ENCODE peak calls at places on chromosome 17, in six cellular contexts. L is OCI-LY7, V is cardiac muscle cell, D is spleen, A is HCT116, J is heart right ventricle. Y is an unnamed sample.
A peak's percentile ranks its signal among the peaks of the same experiment; 100 is the strongest.

GRCh38 chr17:49360796-49361128 is 1.3 kb downstream of the ZNF652 start:
- DNase-seq in L (no peak), V (no peak), D (peak; percentile 79), A (no peak), J (no peak), Y (no peak)

GRCh38 chr17:77474292-77474988 is 333.7 kb downstream of the SEC14L1 start:
- DNase-seq in L (no peak), V (no peak), D (no peak), A (no peak), J (peak; percentile 32), Y (no peak)

GRCh38 chr17:15009087-15009486 is 256.0 kb downstream of the PMP22 start:
- DNase-seq in L (no peak), V (no peak), D (no peak), A (no peak), J (no peak), Y (no peak)

GRCh38 chr17:27072885-27073284 is 221.0 kb upstream of the WSB1 start:
- DNase-seq in L (no peak), V (no peak), D (no peak), A (no peak), J (no peak), Y (no peak)

GRCh38 chr17:1471490-1471889 is 15.5 kb upstream of the CRK start:
- DNase-seq in L (no peak), V (no peak), D (no peak), A (no peak), J (no peak), Y (no peak)

GRCh38 chr17:53924530-53925455 is 102.1 kb downstream of the KIF2B start:
- DNase-seq in L (no peak), V (no peak), D (no peak), A (no peak), J (no peak), Y (no peak)

GRCh38 chr17:29870836-29871430 is 59.1 kb downstream of the SSH2 start:
- DNase-seq in L (no peak), V (no peak), D (no peak), A (no peak), J (no peak), Y (no peak)

GRCh38 chr17:65121916-65122821 is 15.0 kb upstream of the RGS9 start:
- DNase-seq in L (peak; percentile 75), V (no peak), D (no peak), A (no peak), J (no peak), Y (no peak)

GRCh38 chr17:54117452-54117851 is 294.7 kb downstream of the KIF2B start:
- DNase-seq in L (no peak), V (no peak), D (no peak), A (no peak), J (no peak), Y (no peak)

GRCh38 chr17:50088952-50089825 is 6.0 kb upstream of the PDK2 start:
- DNase-seq in L (no peak), V (no peak), D (peak; percentile 64), A (no peak), J (no peak), Y (no peak)

DNA sequence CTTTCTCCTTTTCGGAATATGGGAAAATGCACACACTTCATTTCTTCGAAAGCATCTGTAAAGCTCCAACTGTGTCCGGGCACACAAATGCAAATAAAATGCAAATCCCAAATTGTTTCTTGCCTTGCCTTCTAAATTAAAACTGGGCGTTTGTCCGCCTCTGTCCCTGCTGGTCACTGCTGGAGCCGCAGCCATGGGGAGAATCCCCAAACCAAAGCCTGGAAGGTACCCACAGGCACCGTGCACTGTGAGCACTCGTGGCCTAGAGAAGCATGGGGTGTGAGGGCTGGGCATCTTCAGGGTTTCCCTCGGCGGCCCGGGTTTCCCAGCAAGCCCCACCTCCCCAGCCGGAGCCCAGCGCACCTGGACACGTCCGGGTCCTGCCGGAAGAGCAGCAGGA is 2.9 kb downstream of the SLC47A2 start:
- DNase-seq in L (no peak), V (no peak), D (no peak), A (no peak), J (no peak), Y (no peak)
- TF ChIP-seq CTCF in L (no peak), V (no peak), D (no peak), A (peak; percentile 40), J (no peak), Y (no peak)

GRCh38 chr17:21030375-21030774 is 12.4 kb downstream of the USP22 start:
- DNase-seq in L (no peak), V (no peak), D (no peak), A (no peak), J (no peak), Y (no peak)
- H3K4me1 ChIP-seq in L (peaks cover 39% of the 10 kb centered on the region), V (peaks cover 44% of the 10 kb centered on the region), D (peaks cover 62% of the 10 kb centered on the region), A (no peaks in the 10 kb centered on the region), J (peaks cover 76% of the 10 kb centered on the region), Y (peaks cover 11% of the 10 kb centered on the region)

GRCh38 chr17:21378553-21378952 is 2.4 kb downstream of the KCNJ12 start:
- DNase-seq in L (no peak), V (no peak), D (no peak), A (no peak), J (no peak), Y (no peak)

GRCh38 chr17:21377821-21378396 is 1.8 kb downstream of the KCNJ12 start:
- DNase-seq in L (no peak), V (peak; percentile 63), D (no peak), A (no peak), J (no peak), Y (no peak)

GRCh38 chr17:21375757-21376584 is at the start of gene KCNJ12:
- DNase-seq in L (no peak), V (peak; percentile 76), D (no peak), A (no peak), J (peak; percentile 58), Y (no peak)

GRCh38 chr17:21376585-21376834 is 353 bp downstream of the KCNJ12 start:
- DNase-seq in L (no peak), V (no peak), D (no peak), A (no peak), J (peak; percentile 29), Y (no peak)

DNA sequence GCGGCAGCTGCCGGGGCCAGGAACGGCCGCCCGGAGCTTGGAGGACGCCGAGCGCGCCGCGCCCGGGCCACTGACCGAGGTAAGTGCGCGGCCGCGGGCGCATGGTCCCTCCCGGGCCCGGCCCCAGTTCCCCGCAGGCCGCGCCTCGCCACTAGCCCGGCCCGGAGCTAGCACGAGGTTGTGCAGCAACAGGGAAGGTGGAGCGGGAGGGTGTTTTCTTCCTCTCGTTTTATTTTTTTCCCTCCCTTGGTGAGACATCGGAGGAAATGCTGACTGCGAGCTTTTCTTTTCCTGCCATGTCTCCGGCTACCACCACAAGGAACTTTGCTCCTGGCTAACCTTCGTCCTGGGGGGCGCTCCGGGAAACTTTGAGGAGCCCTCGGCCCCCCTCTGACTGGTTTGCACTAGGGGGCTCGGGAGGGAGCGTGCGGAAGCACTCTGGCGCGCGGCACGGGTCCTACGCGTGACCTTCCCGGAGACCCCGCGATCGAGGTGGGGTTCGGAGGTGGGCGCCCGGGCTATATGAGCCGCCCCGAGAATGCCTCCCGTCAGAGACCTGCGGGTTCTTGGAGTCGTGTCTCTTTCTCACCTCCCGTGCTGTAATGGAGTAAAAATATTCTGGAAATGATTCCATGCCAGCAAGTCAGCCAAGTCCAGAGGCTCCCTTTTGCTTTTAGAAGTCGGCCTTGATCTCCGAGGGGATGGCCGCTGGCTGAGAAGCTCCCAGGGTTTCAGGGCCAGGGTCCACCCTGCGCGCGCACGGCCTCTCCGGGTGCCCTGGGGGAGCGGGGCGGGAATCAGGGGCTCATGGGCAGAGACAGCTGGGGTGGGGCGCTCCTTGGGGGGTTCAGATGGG is 906 bp downstream of the KCNJ12 start:
- DNase-seq in L (no peak), V (peak; percentile 71), D (no peak), A (no peak), J (peak; percentile 36), Y (no peak)
- H3K4me3 ChIP-seq in L (peak overlapping the region; percentile 48), V (peak overlapping the region; percentile 69), D (peak overlapping the region; percentile 36), A (peak overlapping the region; percentile 67), J (peak overlapping the region; percentile 60), Y (no peak overlapping the region)

DNA sequence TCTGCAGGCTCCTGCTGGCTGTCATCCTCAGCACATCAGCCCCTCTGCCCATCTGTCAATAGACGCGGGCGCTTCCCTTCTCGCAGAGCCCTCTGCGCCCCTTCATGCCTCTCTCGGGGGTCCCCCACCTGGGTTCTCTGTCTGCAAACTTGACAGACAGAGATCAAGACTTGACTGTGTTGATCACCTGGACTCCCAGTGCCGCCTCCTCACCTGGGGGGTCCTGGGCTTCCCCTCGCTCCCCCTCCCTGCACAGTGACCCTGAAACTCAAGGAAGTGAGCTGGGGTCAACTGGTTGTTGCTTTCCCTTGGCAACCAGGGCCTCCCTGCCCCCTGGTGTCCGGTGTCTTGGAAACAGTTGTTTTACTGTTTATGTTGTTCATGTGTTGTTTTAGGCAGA is 31.9 kb downstream of the RNF213 start:
- DNase-seq in L (no peak), V (no peak), D (peak; percentile 44), A (no peak), J (no peak), Y (peak; percentile 72)
- TF ChIP-seq CTCF in L (no peak), V (no peak), D (no peak), A (no peak), J (no peak), Y (no peak)

GRCh38 chr17:80908206-80908605 is 83.4 kb upstream of the CHMP6 start:
- DNase-seq in L (no peak), V (no peak), D (peak; percentile 6), A (no peak), J (no peak), Y (peak; percentile 43)

GRCh38 chr17:80905586-80906230 is 85.9 kb upstream of the CHMP6 start:
- DNase-seq in L (no peak), V (no peak), D (no peak), A (no peak), J (no peak), Y (peak; percentile 69)

GRCh38 chr17:80908776-80909175 is 82.9 kb upstream of the CHMP6 start:
- DNase-seq in L (no peak), V (no peak), D (peak; percentile 59), A (no peak), J (no peak), Y (peak; percentile 36)

GRCh38 chr17:80907281-80907680 is 84.4 kb upstream of the CHMP6 start:
- DNase-seq in L (no peak), V (no peak), D (no peak), A (no peak), J (no peak), Y (peak; percentile 51)

DNA sequence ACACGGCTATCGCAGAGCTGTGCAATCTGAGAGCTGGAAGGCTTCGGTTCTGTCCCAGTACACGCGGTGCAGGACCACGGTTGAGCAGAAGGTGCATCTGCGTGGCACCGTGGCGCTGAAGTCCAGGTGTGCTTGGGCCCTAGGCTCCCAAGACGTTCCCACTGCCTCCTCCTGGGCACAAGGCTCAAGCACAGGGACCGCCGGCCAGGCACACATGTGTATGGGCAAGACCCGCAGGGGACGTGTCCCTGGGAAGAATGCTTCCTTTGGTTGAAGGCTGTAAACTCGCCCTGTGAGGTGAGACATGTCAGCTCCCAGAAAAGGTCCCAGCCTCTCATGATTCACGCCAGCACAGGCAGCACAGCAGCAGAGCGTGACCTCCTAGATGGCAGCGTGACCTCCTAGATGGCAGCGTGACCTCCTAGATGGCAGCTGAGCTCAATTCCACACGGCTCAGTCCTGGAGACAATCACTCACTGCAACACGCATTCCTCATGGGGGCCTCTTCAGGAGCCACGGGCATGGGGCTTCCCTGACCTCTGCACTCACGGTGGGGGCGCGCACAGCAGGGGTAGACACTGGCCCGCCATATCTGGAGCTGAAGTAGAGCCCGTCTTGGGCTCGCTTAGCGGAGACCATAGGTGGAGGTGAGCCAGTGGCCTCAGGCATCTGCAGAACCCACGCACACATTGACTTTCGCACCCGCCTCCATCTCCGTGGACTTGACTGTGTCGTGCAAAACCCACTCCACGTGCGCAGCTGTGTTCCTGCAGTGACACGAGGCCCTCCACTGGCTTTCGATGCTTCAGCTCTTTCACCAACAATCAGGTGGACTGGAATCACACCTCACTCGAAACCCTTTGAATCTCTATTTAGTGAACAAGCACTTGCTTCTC is 85.0 kb upstream of the CHMP6 start:
- DNase-seq in L (no peak), V (no peak), D (no peak), A (no peak), J (no peak), Y (peak; percentile 31)
- H3K4me1 ChIP-seq in L (no peaks in the 10 kb centered on the region), V (no peaks in the 10 kb centered on the region), D (no peaks in the 10 kb centered on the region), A (no peaks in the 10 kb centered on the region), J (no peaks in the 10 kb centered on the region), Y (no peaks in the 10 kb centered on the region)